ENCODE peak calls at places on chromosomes 13 and 19, in eight cellular contexts. F is breast epithelium; D is CD8-positive, alpha-beta T cell; Q is thyroid gland; T is RWPE1; Z is mesendoderm; J is left ventricle myocardium inferior; B is endodermal cell. N is an unnamed sample.

GRCh38 chr13:58804832-58805231 is 1173.3 kb downstream of the PCDH17 start:
- DNase-seq in J (no peak), T (no peak), F (no peak), Q (no peak), B (no peak), D (no peak), Z (no peak), N (no peak)

GRCh38 chr13:113904411-113904810 is 40.5 kb upstream of the GAS6 start:
- DNase-seq in D (peak), B (peak), Q (no peak), Z (peak), T (no peak), F (peak), J (peak), N (peak)

GRCh38 chr19:50896591-50897190 is 14.5 kb downstream of the KLK4 start:
- DNase-seq in B (no peak), D (no peak), F (peak), Z (no peak), Q (peak), J (no peak), T (peak), N (no peak)

GRCh38 chr13:36813226-36813625 is 5.8 kb upstream of the RFXAP start:
- DNase-seq in J (no peak), Z (peak), F (no peak), B (no peak), T (no peak), Q (no peak), D (no peak), N (no peak)

GRCh38 chr19:7751157-7751783 is 3.9 kb upstream of the CD209 start:
- DNase-seq in T (no peak), B (no peak), D (no peak), Z (no peak), Q (no peak), J (no peak), F (no peak), N (no peak)

GRCh38 chr13:93534181-93534700 is 307.6 kb downstream of the GPC6 start:
- DNase-seq in Q (no peak), J (no peak), D (no peak), F (no peak), Z (no peak), T (no peak), B (no peak), N (no peak)

GRCh38 chr19:38266981-38267597 is 2.7 kb downstream of the SPINT2 start:
- DNase-seq in Z (peak), D (no peak), Q (peak), T (peak), F (peak), J (no peak), B (no peak), N (no peak)

GRCh38 chr13:38086721-38087120 is 217.1 kb upstream of the TRPC4 start:
- DNase-seq in B (no peak), Q (no peak), D (no peak), F (no peak), T (no peak), Z (no peak), J (no peak), N (no peak)

GRCh38 chr19:46428278-46429141 is at the start of gene PNMA8C:
- DNase-seq in B (peak), J (peak), F (peak), T (no peak), Z (peak), Q (peak), D (peak), N (peak)

GRCh38 chr13:114115796-114116195 is 16.6 kb downstream of the RASA3 start:
- DNase-seq in T (no peak), F (no peak), D (no peak), Q (no peak), B (no peak), J (no peak), Z (no peak), N (no peak)

GRCh38 chr13:44734204-44734707 is 158.1 kb upstream of the TSC22D1 start:
- DNase-seq in Q (peak), T (no peak), J (peak), F (peak), Z (no peak), B (no peak), D (no peak), N (no peak)

GRCh38 chr13:91031508-91031907 is 316.0 kb upstream of the MIR17HG start:
- DNase-seq in Q (no peak), F (no peak), B (peak), T (no peak), J (no peak), Z (peak), D (no peak), N (no peak)

GRCh38 chr13:30526612-30527217 is 61.0 kb upstream of the HMGB1 start:
- DNase-seq in Q (peak), B (no peak), F (no peak), Z (peak), D (no peak), T (no peak), J (peak), N (no peak)

GRCh38 chr19:1183543-1184172 is 9.6 kb upstream of the SBNO2 start:
- DNase-seq in Q (peak), T (peak), J (no peak), F (peak), Z (peak), D (no peak), B (peak), N (no peak)

GRCh38 chr19:39351537-39352037 is 9.4 kb downstream of the SAMD4B start:
- DNase-seq in D (no peak), Q (no peak), F (no peak), J (no peak), T (no peak), B (no peak), Z (no peak), N (no peak)

GRCh38 chr19:10286803-10287737 is at the start of gene ICAM4:
- DNase-seq in Z (peak), T (no peak), B (peak), J (peak), F (no peak), Q (peak), D (no peak), N (no peak)

GRCh38 chr19:2618611-2619010 is 83.9 kb downstream of the GNG7 start:
- DNase-seq in F (peak), B (no peak), Q (peak), J (peak), T (peak), D (peak), Z (no peak), N (no peak)

GRCh38 chr13:38086013-38086412 is 216.4 kb upstream of the TRPC4 start:
- DNase-seq in T (no peak), B (no peak), F (no peak), Z (no peak), J (no peak), D (no peak), Q (no peak), N (no peak)

GRCh38 chr13:33033361-33033812 is 17.2 kb downstream of the KL start:
- DNase-seq in B (no peak), F (no peak), Z (no peak), T (no peak), J (no peak), D (peak), Q (no peak), N (no peak)

GRCh38 chr13:77480071-77480470 is 55.4 kb upstream of the SCEL start:
- DNase-seq in Q (no peak), D (no peak), J (no peak), T (no peak), B (no peak), Z (peak), F (no peak), N (no peak)

GRCh38 chr13:30824651-30825050 is 81.4 kb upstream of the MEDAG start:
- DNase-seq in J (no peak), F (no peak), D (no peak), B (peak), Z (peak), Q (no peak), T (no peak), N (no peak)

GRCh38 chr19:27955484-27955883 is 1257.5 kb downstream of the UQCRFS1 start:
- DNase-seq in D (no peak), T (no peak), Z (no peak), B (no peak), F (no peak), J (no peak), Q (no peak), N (no peak)

GRCh38 chr13:57739089-57739488 is 107.5 kb downstream of the PCDH17 start:
- DNase-seq in D (no peak), F (no peak), Z (peak), Q (no peak), B (no peak), T (no peak), J (no peak), N (no peak)

GRCh38 chr19:51246153-51246552 is 4.7 kb upstream of the SIGLECL1 start:
- DNase-seq in J (no peak), D (no peak), T (no peak), Q (no peak), B (no peak), Z (no peak), F (no peak), N (no peak)

GRCh38 chr13:101700598-101700997 is 248.1 kb downstream of the ITGBL1 start:
- DNase-seq in Z (no peak), F (peak), B (no peak), J (no peak), D (no peak), Q (no peak), T (no peak), N (no peak)
- H3K27ac ChIP-seq in Z (no peak), F (peak), B (no peak), J (peak), D (no peak), Q (no peak), T (no peak), N (no peak)

GRCh38 chr13:40973409-40973808 is 45.7 kb downstream of the ELF1 start:
- DNase-seq in T (no peak), Q (no peak), B (no peak), J (no peak), F (no peak), Z (no peak), D (no peak), N (no peak)
- H3K27ac ChIP-seq in T (no peak), Q (no peak), B (no peak), J (no peak), F (no peak), Z (no peak), D (no peak), N (no peak)

DNA sequence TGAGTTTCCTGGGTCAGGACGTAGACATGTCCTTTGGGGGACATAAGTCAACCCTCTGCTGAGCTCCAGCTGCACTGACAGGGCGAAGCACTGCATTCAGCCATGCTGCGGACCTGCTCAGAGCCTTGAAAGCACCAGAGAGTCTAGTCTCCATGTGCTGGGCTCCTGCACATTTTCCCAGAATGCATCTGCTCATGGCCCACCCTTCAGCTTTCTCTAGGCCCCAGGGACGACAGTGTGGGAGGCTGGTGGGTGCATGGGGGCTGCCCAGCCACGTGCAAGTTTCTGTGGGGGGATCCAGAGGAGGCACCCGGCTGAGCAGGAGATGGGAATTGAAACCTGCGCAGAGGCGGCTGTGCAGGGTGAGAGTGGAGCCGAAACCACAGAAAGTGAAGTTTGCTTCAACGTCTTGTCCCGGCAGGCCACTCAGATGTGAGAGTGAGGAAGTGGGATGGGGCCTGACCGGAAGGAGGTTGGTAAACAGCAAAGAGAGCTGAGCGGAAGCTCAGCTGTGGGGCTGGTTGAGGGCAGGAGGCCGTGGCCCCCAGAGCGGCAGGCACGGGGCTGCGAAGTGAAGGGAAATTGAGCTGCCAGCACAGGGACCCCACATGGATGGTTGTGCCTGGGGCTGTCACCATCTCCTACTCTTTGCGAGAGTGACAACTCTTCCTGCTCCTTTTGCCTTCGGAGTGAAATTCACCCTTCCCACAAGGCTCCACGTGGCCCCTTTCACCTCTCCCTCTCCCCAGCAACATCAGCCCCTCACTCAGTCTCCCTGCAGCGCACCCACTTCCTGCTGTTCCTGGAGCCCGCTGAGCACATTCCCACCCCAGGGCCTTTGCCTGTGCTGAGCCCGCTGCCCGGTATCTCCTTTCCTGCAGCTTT is 11.8 kb downstream of the PGLS start:
- DNase-seq in B (peak), J (peak), F (no peak), T (no peak), Q (peak), Z (no peak), D (peak), N (peak)
- H3K27ac ChIP-seq in B (no peak), J (peak), F (no peak), T (peak), Q (no peak), Z (no peak), D (peak), N (peak)

DNA sequence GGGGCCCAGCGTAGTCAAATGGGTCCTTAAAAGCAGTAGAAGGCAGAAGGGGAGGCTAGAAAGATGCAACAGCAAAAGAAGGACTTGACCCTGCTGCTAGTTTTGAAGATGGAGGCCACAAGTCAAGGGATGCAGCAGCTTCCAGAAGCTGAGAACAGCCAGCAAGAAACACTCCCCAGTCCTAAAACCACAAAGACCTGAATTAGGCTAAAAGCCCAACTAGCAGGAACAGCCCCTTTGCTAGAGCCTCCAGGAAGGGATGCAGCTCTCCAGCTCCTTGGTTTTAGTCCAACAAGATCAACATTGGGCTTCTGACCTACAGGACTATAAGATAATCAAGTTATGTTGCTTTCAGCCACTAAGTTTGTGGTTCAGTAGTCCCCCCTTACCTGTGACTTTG is 10.5 kb upstream of the LATS2 start:
- DNase-seq in F (no peak), J (no peak), B (no peak), Q (no peak), D (no peak), T (no peak), Z (no peak), N (no peak)
- H3K27ac ChIP-seq in F (no peak), J (no peak), B (no peak), Q (no peak), D (no peak), T (no peak), Z (no peak), N (no peak)

GRCh38 chr19:18194554-18195238 is 1.7 kb downstream of the MPV17L2 start:
- DNase-seq in D (no peak), J (no peak), Q (no peak), Z (peak), T (peak), F (peak), B (peak), N (no peak)

GRCh38 chr19:18197941-18198340 is 4.9 kb downstream of the MPV17L2 start:
- DNase-seq in Q (no peak), Z (no peak), B (no peak), D (no peak), J (no peak), F (no peak), T (no peak), N (no peak)

GRCh38 chr19:18196511-18196845 is 3.5 kb downstream of the MPV17L2 start:
- DNase-seq in Z (no peak), D (no peak), Q (no peak), B (no peak), F (no peak), T (no peak), J (no peak), N (no peak)

GRCh38 chr19:18197306-18197705 is 4.3 kb downstream of the MPV17L2 start:
- DNase-seq in T (no peak), F (no peak), Z (no peak), Q (no peak), J (no peak), D (no peak), B (no peak), N (no peak)

GRCh38 chr19:18198374-18198773 is 5.4 kb downstream of the MPV17L2 start:
- DNase-seq in J (no peak), D (no peak), T (no peak), Z (no peak), B (no peak), Q (no peak), F (no peak), N (no peak)
- H3K27ac ChIP-seq in J (no peak), D (no peak), T (peak), Z (no peak), B (no peak), Q (no peak), F (no peak), N (no peak)

GRCh38 chr19:45128109-45128508 is 32.7 kb downstream of the NKPD1 start:
- DNase-seq in B (no peak), J (no peak), T (no peak), Z (no peak), Q (no peak), F (no peak), D (no peak), N (no peak)
- H3K27ac ChIP-seq in B (no peak), J (no peak), T (peak), Z (no peak), Q (no peak), F (no peak), D (no peak), N (no peak)

GRCh38 chr19:34851277-34851804 is 75.4 kb upstream of the ZNF30 start:
- DNase-seq in J (no peak), F (no peak), B (peak), Q (no peak), Z (peak), D (no peak), T (peak), N (no peak)
- H3K27ac ChIP-seq in J (no peak), F (no peak), B (no peak), Q (no peak), Z (no peak), D (no peak), T (no peak), N (no peak)

N was measured in substantia nigra.